ENCODE peak calls at places on chromosomes 16 and 17, in ten cellular contexts. T is fibroblast of the conjunctiva; X is Right ventricle myocardium superior; U is type B pancreatic cell; I is naive B cell; D is GM03348; E is fibroblast of the aortic adventitia; R is AG04449; Q is stimulated activated CD4-positive, alpha-beta T cell treated with anti-CD3 and anti-CD28 coated beads, Interleukin-1b, Interleukin-23, amount 100 ng/mL, for 1 hour; L is WTC11. P is an unnamed sample.

GRCh38 chr17:63699638-63700527 is at the start of gene LIMD2:
- DNase-seq in T (no peak), X (peak; percentile 85), U (no peak), I (peak; percentile 82), D (peak; percentile 82), E (no peak), R (no peak), Q (no peak), L (peak; percentile 76), P (no peak)

GRCh38 chr16:50245417-50246298 is 20.7 kb upstream of the ADCY7 start:
- DNase-seq in T (peak; percentile 77), X (no peak), U (no peak), I (peak; percentile 55), D (peak; percentile 91), E (peak; percentile 78), R (no peak), Q (peak; percentile 38), L (no peak), P (no peak)

GRCh38 chr16:22641030-22641671 is 130.5 kb downstream of the NPIPB5 start:
- DNase-seq in T (no peak), X (no peak), U (no peak), I (no peak), D (peak; percentile 57), E (peak; percentile 61), R (no peak), Q (no peak), L (peak; percentile 19), P (no peak)

GRCh38 chr16:16112450-16113053 is 110.7 kb downstream of the ABCC6 start:
- DNase-seq in T (no peak), X (no peak), U (no peak), I (no peak), D (no peak), E (no peak), R (no peak), Q (no peak), L (no peak), P (no peak)

GRCh38 chr16:69890114-69890890 is 60.8 kb upstream of the CLEC18A start:
- DNase-seq in T (no peak), X (peak; percentile 64), U (peak; percentile 73), I (no peak), D (peak; percentile 69), E (peak; percentile 60), R (no peak), Q (no peak), L (peak; percentile 44), P (no peak)

GRCh38 chr16:16797239-16797638 is 418.3 kb downstream of the NPIPA7 start:
- DNase-seq in T (no peak), X (no peak), U (no peak), I (no peak), D (no peak), E (no peak), R (no peak), Q (no peak), L (peak; percentile 17), P (no peak)

GRCh38 chr16:56119138-56119537 is 72.2 kb upstream of the GNAO1 start:
- DNase-seq in T (no peak), X (no peak), U (no peak), I (no peak), D (no peak), E (no peak), R (no peak), Q (no peak), L (no peak), P (no peak)

GRCh38 chr16:47247691-47248090 is 103.9 kb upstream of the NETO2 start:
- DNase-seq in T (no peak), X (no peak), U (no peak), I (no peak), D (no peak), E (no peak), R (no peak), Q (no peak), L (no peak), P (no peak)

GRCh38 chr17:67689534-67690177 is 28.1 kb upstream of the NOL11 start:
- DNase-seq in T (peak; percentile 49), X (no peak), U (no peak), I (peak; percentile 46), D (peak; percentile 84), E (peak; percentile 85), R (peak; percentile 10), Q (peak; percentile 9), L (no peak), P (no peak)

GRCh38 chr17:69047368-69048263 is 13.1 kb downstream of the ABCA9 start:
- DNase-seq in T (no peak), X (peak; percentile 76), U (no peak), I (no peak), D (peak; percentile 34), E (peak; percentile 100), R (peak; percentile 42), Q (no peak), L (no peak), P (no peak)

GRCh38 chr16:88975511-88976061 is 1.4 kb downstream of the CBFA2T3 start:
- DNase-seq in T (no peak), X (no peak), U (no peak), I (no peak), D (no peak), E (no peak), R (no peak), Q (no peak), L (no peak), P (no peak)

GRCh38 chr17:16989230-16989952 is 17.5 kb upstream of the TNFRSF13B start:
- DNase-seq in T (no peak), X (no peak), U (no peak), I (peak; percentile 71), D (no peak), E (no peak), R (no peak), Q (no peak), L (no peak), P (no peak)

GRCh38 chr17:83057793-83058477 is 21.5 kb upstream of the METRNL start:
- DNase-seq in T (no peak), X (peak; percentile 84), U (peak; percentile 66), I (no peak), D (no peak), E (no peak), R (no peak), Q (no peak), L (no peak), P (no peak)

GRCh38 chr17:68790931-68791330 is 164.3 kb downstream of the ABCA8 start:
- DNase-seq in T (no peak), X (peak; percentile 54), U (no peak), I (no peak), D (no peak), E (peak; percentile 99), R (no peak), Q (no peak), L (no peak), P (no peak)

GRCh38 chr17:74954665-74955421 is 17.7 kb downstream of the HID1 start:
- DNase-seq in T (no peak), X (no peak), U (no peak), I (no peak), D (no peak), E (no peak), R (no peak), Q (no peak), L (no peak), P (no peak)

GRCh38 chr16:48901712-48902374 is 291.9 kb upstream of the N4BP1 start:
- DNase-seq in T (no peak), X (no peak), U (no peak), I (no peak), D (peak; percentile 11), E (no peak), R (no peak), Q (no peak), L (peak; percentile 16), P (no peak)

GRCh38 chr17:6255331-6255730 is 179.6 kb downstream of the AIPL1 start:
- DNase-seq in T (no peak), X (no peak), U (no peak), I (no peak), D (no peak), E (no peak), R (no peak), Q (no peak), L (no peak), P (no peak)

GRCh38 chr17:18916816-18917496 is 35.0 kb upstream of the SLC5A10 start:
- DNase-seq in T (no peak), X (no peak), U (no peak), I (no peak), D (peak; percentile 31), E (peak; percentile 10), R (no peak), Q (no peak), L (no peak), P (no peak)

GRCh38 chr16:25568991-25569390 is 122.8 kb upstream of the HS3ST4 start:
- DNase-seq in T (no peak), X (no peak), U (no peak), I (no peak), D (no peak), E (no peak), R (no peak), Q (no peak), L (no peak), P (no peak)

GRCh38 chr16:81548901-81549546 is 104.4 kb downstream of the CMIP start:
- DNase-seq in T (no peak), X (no peak), U (no peak), I (no peak), D (no peak), E (no peak), R (no peak), Q (no peak), L (no peak), P (no peak)

GRCh38 chr17:1264196-1264595 is 6.0 kb upstream of the BHLHA9 start:
- DNase-seq in T (no peak), X (no peak), U (no peak), I (no peak), D (no peak), E (no peak), R (no peak), Q (no peak), L (no peak), P (no peak)

P was measured in cortex of kidney.